ENCODE peak calls at places on chromosomes 3 and 15, in five cellular contexts. P, D, E, T and O are unnamed samples.

GRCh38 chr15:100986158-100986896 is 67.2 kb downstream of the LRRK1 start:
- DNase-seq in E (no peak), P (no peak), D (no peak), T (no peak), O (no peak)

GRCh38 chr3:14518893-14519292 is 21.2 kb downstream of the GRIP2 start:
- DNase-seq in P (no peak), E (no peak), T (no peak), D (no peak), O (no peak)

GRCh38 chr3:64686446-64686908 is 1.3 kb downstream of the ADAMTS9 start:
- DNase-seq in P (no peak), D (no peak), E (no peak), T (peak; percentile 63), O (no peak)

GRCh38 chr3:193714523-193715137 is 121.6 kb downstream of the OPA1 start:
- DNase-seq in E (no peak), P (no peak), D (no peak), T (no peak), O (no peak)

GRCh38 chr3:87478716-87479115 is 202.3 kb upstream of the POU1F1 start:
- DNase-seq in E (no peak), D (no peak), T (no peak), P (no peak), O (no peak)

GRCh38 chr3:16064660-16065414 is 109.6 kb upstream of the GALNT15 start:
- DNase-seq in P (peak; percentile 96), D (no peak), T (peak; percentile 62), E (peak; percentile 87), O (no peak)

GRCh38 chr3:98994128-98994762 is 92.8 kb upstream of the DCBLD2 start:
- DNase-seq in E (no peak), T (peak; percentile 39), D (no peak), P (peak; percentile 85), O (no peak)

GRCh38 chr3:190424478-190425439 is 24.9 kb downstream of the TMEM207 start:
- DNase-seq in P (peak; percentile 87), T (peak; percentile 66), E (peak; percentile 48), D (no peak), O (peak; percentile 51)

GRCh38 chr15:29570121-29570930 is 251.9 kb downstream of the TJP1 start:
- DNase-seq in D (no peak), E (peak; percentile 39), T (peak; percentile 30), P (peak; percentile 16), O (no peak)

GRCh38 chr3:72722930-72723726 is 125.1 kb downstream of the SHQ1 start:
- DNase-seq in T (peak; percentile 21), P (peak; percentile 49), E (no peak), D (no peak), O (no peak)

GRCh38 chr3:42515391-42515916 is 13.0 kb downstream of the VIPR1 start:
- DNase-seq in D (no peak), P (no peak), E (peak; percentile 76), T (no peak), O (no peak)

GRCh38 chr3:77039606-77040553 is at the start of gene ROBO2:
- DNase-seq in E (peak; percentile 36), T (peak; percentile 18), P (peak; percentile 4), D (no peak), O (no peak)

GRCh38 chr3:196193738-196194541 is 17.3 kb downstream of the ZDHHC19 start:
- DNase-seq in P (no peak), T (no peak), D (no peak), E (peak; percentile 72), O (no peak)

GRCh38 chr3:128619146-128619890 is 31.3 kb downstream of the RPN1 start:
- DNase-seq in E (no peak), D (no peak), T (peak; percentile 63), P (peak; percentile 93), O (no peak)

GRCh38 chr3:37739579-37740290 is 121.9 kb upstream of the CTDSPL start:
- DNase-seq in D (no peak), P (no peak), T (no peak), E (no peak), O (no peak)

GRCh38 chr3:11238880-11239279 is 33.3 kb upstream of the ATG7 start:
- DNase-seq in D (no peak), P (peak; percentile 84), E (no peak), T (peak; percentile 66), O (no peak)

GRCh38 chr3:105837947-105838346 is 30.9 kb downstream of the CBLB start:
- DNase-seq in P (no peak), D (no peak), E (no peak), T (no peak), O (no peak)

GRCh38 chr3:196694202-196694638 is 17.8 kb downstream of the CEP19 start:
- DNase-seq in E (no peak), T (peak; percentile 51), D (no peak), P (peak; percentile 41), O (peak; percentile 59)

GRCh38 chr3:52481819-52482521 is 13.2 kb upstream of the STAB1 start:
- DNase-seq in T (no peak), E (peak; percentile 44), D (no peak), P (peak; percentile 31), O (no peak)

GRCh38 chr15:90597477-90598052 is 67.8 kb downstream of the CRTC3 start:
- DNase-seq in T (no peak), P (no peak), E (no peak), D (no peak), O (no peak)

GRCh38 chr3:80285370-80285769 is 517.6 kb upstream of the ROBO1 start:
- DNase-seq in D (no peak), E (no peak), T (peak; percentile 1), P (no peak), O (no peak)

GRCh38 chr15:101091080-101092017 is 160.5 kb downstream of the CHSY1 start:
- DNase-seq in T (peak; percentile 56), D (no peak), P (peak; percentile 94), E (peak; percentile 85), O (no peak)

GRCh38 chr15:63374686-63375520 is 6.7 kb downstream of the CA12 start:
- DNase-seq in D (no peak), E (peak; percentile 71), P (peak; percentile 81), T (peak; percentile 77), O (no peak)

GRCh38 chr15:70318996-70319465 is 221.3 kb upstream of the TLE3 start:
- DNase-seq in D (no peak), T (peak; percentile 73), P (peak; percentile 49), E (no peak), O (no peak)

GRCh38 chr3:100007313-100007712 is 107.0 kb downstream of the FILIP1L start:
- DNase-seq in E (no peak), T (no peak), P (no peak), D (no peak), O (no peak)

GRCh38 chr15:51801391-51801835 is 28.0 kb upstream of the TMOD3 start:
- DNase-seq in E (peak; percentile 55), P (peak; percentile 40), D (no peak), T (peak; percentile 27), O (no peak)